ENCODE peak calls at places on chromosomes 7 and 10, in four cellular contexts. M is kidney epithelial cell; L is naive thymus-derived CD8-positive, alpha-beta T cell; Y is PC-3. Q is an unnamed sample.

GRCh38 chr7:124550036-124550435 is 215.6 kb downstream of the GPR37 start:
- DNase-seq in M (no peak), L (no peak), Y (no peak), Q (no peak)

GRCh38 chr7:5343893-5344292 is 61.1 kb downstream of the SLC29A4 start:
- DNase-seq in M (no peak), L (no peak), Y (no peak), Q (no peak)

GRCh38 chr7:46600340-46600739 is 679.3 kb upstream of the IGFBP3 start:
- DNase-seq in M (no peak), L (no peak), Y (no peak), Q (no peak)

GRCh38 chr10:86715156-86715795 is 41.1 kb upstream of the BMPR1A start:
- DNase-seq in M (no peak), L (no peak), Y (no peak), Q (no peak)

GRCh38 chr10:108244443-108245228 is 1080.1 kb upstream of the SORCS1 start:
- DNase-seq in M (no peak), L (no peak), Y (no peak), Q (no peak)

GRCh38 chr7:4745971-4746919 is 29.2 kb upstream of the AP5Z1 start:
- DNase-seq in M (no peak), L (no peak), Y (peak), Q (no peak)

GRCh38 chr7:142194201-142194600 is 63.7 kb downstream of the PRSS58 start:
- DNase-seq in M (no peak), L (no peak), Y (peak), Q (no peak)

GRCh38 chr7:2520131-2520807 is 695 bp downstream of the LFNG start:
- DNase-seq in M (no peak), L (no peak), Y (peak), Q (peak)

GRCh38 chr10:29030855-29031254 is 258.0 kb upstream of the LYZL1 start:
- DNase-seq in M (no peak), L (no peak), Y (peak), Q (no peak)

GRCh38 chr7:101093907-101094306 is 8.6 kb downstream of the TRIM56 start:
- DNase-seq in M (no peak), L (no peak), Y (peak), Q (no peak)

GRCh38 chr7:897771-898376 is 21.5 kb downstream of the GET4 start:
- DNase-seq in M (no peak), L (no peak), Y (no peak), Q (no peak)

GRCh38 chr7:132504851-132505250 is 71.4 kb downstream of the PLXNA4 start:
- DNase-seq in M (no peak), L (no peak), Y (no peak), Q (no peak)

GRCh38 chr10:130371686-130372085 is 235.5 kb downstream of the GLRX3 start:
- DNase-seq in M (no peak), L (no peak), Y (no peak), Q (no peak)

GRCh38 chr7:82164813-82165212 is 278.8 kb downstream of the CACNA2D1 start:
- DNase-seq in M (no peak), L (no peak), Y (peak), Q (no peak)

GRCh38 chr10:35412336-35412735 is 76.0 kb downstream of the CCNY start:
- DNase-seq in M (no peak), L (no peak), Y (no peak), Q (no peak)

GRCh38 chr7:31550432-31550831 is 36.5 kb downstream of the ITPRID1 start:
- DNase-seq in M (no peak), L (no peak), Y (no peak), Q (no peak)

GRCh38 chr7:100825760-100826545 is 1.4 kb downstream of the EPHB4 start:
- DNase-seq in M (no peak), L (no peak), Y (peak), Q (no peak)

GRCh38 chr10:43573250-43574034 is 974 bp downstream of the ZNF239 start:
- DNase-seq in M (no peak), L (no peak), Y (no peak), Q (no peak)